ENCODE peak calls at places on chromosome 15, in four cellular contexts. C is heart left ventricle, V is psoas muscle, G is A549. D is an unnamed sample.
A peak's percentile ranks its signal among the peaks of the same experiment; 100 is the strongest.

GRCh38 chr15:68427366-68427765 is 4.6 kb downstream of the ITGA11 start:
- DNase-seq in C (no peak), G (no peak), V (no peak), D (no peak)

GRCh38 chr15:67501836-67502461 is 19.0 kb upstream of the C15orf61 start:
- DNase-seq in V (no peak), C (no peak), G (no peak), D (no peak)

GRCh38 chr15:26630857-26631256 is 142.0 kb downstream of the GABRB3 start:
- DNase-seq in V (no peak), C (no peak), G (no peak), D (no peak)

GRCh38 chr15:90165659-90166489 is 35.3 kb upstream of the SEMA4B start:
- DNase-seq in G (peak; percentile 95), C (peak; percentile 61), V (peak; percentile 57), D (peak; percentile 92)

GRCh38 chr15:59119625-59120024 is 14.7 kb downstream of the CCNB2 start:
- DNase-seq in G (no peak), C (no peak), V (no peak), D (no peak)

GRCh38 chr15:69813881-69814280 is 283.8 kb downstream of the TLE3 start:
- DNase-seq in C (no peak), V (no peak), G (no peak), D (no peak)

GRCh38 chr15:57640935-57641682 is 49.4 kb downstream of the MYZAP start:
- DNase-seq in V (no peak), G (peak; percentile 63), C (no peak), D (no peak)

GRCh38 chr15:57364282-57365007 is 11.9 kb upstream of the CGNL1 start:
- DNase-seq in V (no peak), C (no peak), G (no peak), D (no peak)

GRCh38 chr15:81760686-81761085 is 285.1 kb downstream of the MEX3B start:
- DNase-seq in G (no peak), C (no peak), V (no peak), D (peak; percentile 22)

GRCh38 chr15:43346305-43346704 is 15.9 kb upstream of the LCMT2 start:
- DNase-seq in G (no peak), C (no peak), V (no peak), D (no peak)

GRCh38 chr15:35827156-35827555 is 281.2 kb upstream of the DPH6 start:
- DNase-seq in G (no peak), C (no peak), V (no peak), D (no peak)

GRCh38 chr15:71083349-71083748 is 31.9 kb upstream of the THSD4 start:
- DNase-seq in C (peak; percentile 48), G (no peak), V (no peak), D (no peak)

GRCh38 chr15:89430530-89431341 is 65.6 kb downstream of the RHCG start:
- DNase-seq in G (peak; percentile 96), C (peak; percentile 87), V (peak; percentile 84), D (peak; percentile 87)

GRCh38 chr15:87954783-87955182 is 301.8 kb downstream of the NTRK3 start:
- DNase-seq in C (no peak), V (no peak), G (no peak), D (no peak)

GRCh38 chr15:84598250-84598649 is 2.6 kb upstream of the ZSCAN2 start:
- DNase-seq in V (no peak), C (no peak), G (no peak), D (no peak)

GRCh38 chr15:98916826-98917225 is 90.8 kb downstream of the PGPEP1L start:
- DNase-seq in G (no peak), C (no peak), V (no peak), D (no peak)

GRCh38 chr15:37058316-37058985 is 41.9 kb downstream of the MEIS2 start:
- DNase-seq in C (no peak), V (no peak), G (no peak), D (no peak)

GRCh38 chr15:62110000-62110851 is 43.4 kb downstream of the C2CD4A start:
- DNase-seq in G (peak; percentile 42), V (no peak), C (no peak), D (no peak)

GRCh38 chr15:66750609-66751008 is 48.6 kb downstream of the SMAD6 start:
- DNase-seq in C (no peak), V (no peak), G (no peak), D (no peak)

GRCh38 chr15:52006702-52007340 is 12.2 kb upstream of the MAPK6 start:
- DNase-seq in C (no peak), V (no peak), G (no peak), D (no peak)

GRCh38 chr15:27086146-27086545 is 115.2 kb downstream of the GABRG3 start:
- DNase-seq in C (no peak), V (no peak), G (no peak), D (no peak)

GRCh38 chr15:69357773-69358765 is 56.1 kb upstream of the KIF23 start:
- DNase-seq in C (no peak), G (no peak), V (peak; percentile 11), D (peak; percentile 32)

GRCh38 chr15:90624278-90624930 is 92.7 kb upstream of the BLM start:
- DNase-seq in G (no peak), V (no peak), C (no peak), D (no peak)

GRCh38 chr15:65110676-65111292 is 4.2 kb downstream of the UBAP1L start:
- DNase-seq in V (no peak), C (no peak), G (no peak), D (no peak)

GRCh38 chr15:70099167-70099965 is 1.6 kb upstream of the TLE3 start:
- DNase-seq in V (peak; percentile 100), G (peak; percentile 100), C (peak; percentile 100), D (peak; percentile 100)

GRCh38 chr15:67120839-67121540 is 55.6 kb downstream of the SMAD3 start:
- DNase-seq in G (peak; percentile 87), C (peak; percentile 91), V (peak; percentile 91), D (peak; percentile 76)

GRCh38 chr15:58669108-58669507 is 80.4 kb downstream of the ADAM10 start:
- DNase-seq in V (no peak), C (no peak), G (no peak), D (no peak)

GRCh38 chr15:23866832-23867231 is 179.7 kb upstream of the NDN start:
- DNase-seq in V (no peak), G (peak; percentile 21), C (no peak), D (no peak)

GRCh38 chr15:66711886-66712285 is 9.8 kb downstream of the SMAD6 start:
- DNase-seq in C (no peak), V (no peak), G (no peak), D (no peak)

GRCh38 chr15:89662893-89663673 is 7.8 kb upstream of the KIF7 start:
- DNase-seq in C (peak; percentile 84), G (no peak), V (peak; percentile 77), D (peak; percentile 36)

GRCh38 chr15:34233614-34234013 is 8.8 kb downstream of the EMC4 start:
- DNase-seq in G (no peak), V (no peak), C (no peak), D (peak; percentile 39)

GRCh38 chr15:70156781-70157261 is 59.1 kb upstream of the TLE3 start:
- DNase-seq in V (peak; percentile 79), C (peak; percentile 56), G (no peak), D (no peak)

GRCh38 chr15:48682949-48683651 is 37.6 kb upstream of the FBN1 start:
- DNase-seq in C (peak; percentile 81), V (peak; percentile 60), G (no peak), D (peak; percentile 51)

GRCh38 chr15:39172380-39173281 is 408.2 kb upstream of the THBS1 start:
- DNase-seq in V (no peak), C (peak; percentile 27), G (no peak), D (no peak)

GRCh38 chr15:53536479-53537120 is 222.9 kb downstream of the WDR72 start:
- DNase-seq in G (no peak), V (no peak), C (no peak), D (no peak)

GRCh38 chr15:100308222-100309007 is 33.4 kb downstream of the ADAMTS17 start:
- DNase-seq in V (peak; percentile 42), G (no peak), C (peak; percentile 43), D (no peak)

GRCh38 chr15:85615930-85616329 is 178.8 kb downstream of the KLHL25 start:
- DNase-seq in G (peak; percentile 50), C (no peak), V (no peak), D (no peak)

GRCh38 chr15:40328711-40329240 is 5.3 kb downstream of the INAFM2 start:
- DNase-seq in G (no peak), C (no peak), V (no peak), D (no peak)
- H3K27ac ChIP-seq in G (no peak overlapping the region), C (no peak overlapping the region), V (no peak overlapping the region), D (no peak overlapping the region)

DNA sequence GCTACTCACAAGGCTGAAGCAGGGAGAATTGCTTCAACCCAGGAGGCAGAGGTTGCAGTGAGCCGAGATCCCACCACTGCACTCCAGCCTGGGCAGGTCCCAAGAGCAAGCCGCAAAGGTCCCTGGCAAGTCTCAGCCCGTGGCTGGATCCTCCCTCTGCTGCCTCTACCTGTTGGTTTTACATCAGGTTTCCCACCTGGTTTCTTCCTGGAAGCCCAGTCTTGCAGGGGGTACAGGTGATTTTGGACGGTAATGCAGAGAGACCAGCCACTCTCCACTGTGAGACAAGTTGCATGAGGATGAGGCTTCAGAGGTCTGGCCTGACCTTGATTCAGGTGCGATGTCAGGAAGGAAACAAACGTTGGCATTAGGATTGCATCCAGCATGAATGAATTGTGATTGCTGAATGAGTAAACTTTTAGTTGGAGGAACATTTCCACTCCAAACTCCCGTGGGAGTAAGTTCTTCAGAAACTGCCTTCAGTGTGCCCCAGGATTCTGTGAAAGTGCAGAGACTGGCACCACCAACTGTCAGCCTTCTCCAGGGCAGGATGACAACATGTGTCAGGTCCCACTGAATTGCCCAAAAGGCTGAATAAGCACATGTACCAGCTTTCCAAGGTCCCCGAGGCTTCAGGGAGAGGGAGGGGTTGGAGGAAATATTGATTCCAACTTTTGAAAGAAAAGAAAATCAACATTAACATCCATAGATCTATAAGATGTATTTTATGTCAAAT is 189.4 kb downstream of the TJP1 start:
- DNase-seq in V (no peak), C (no peak), G (no peak), D (no peak)
- H3K4me3 ChIP-seq in V (no peak overlapping the region), C (no peak overlapping the region), G (no peak overlapping the region), D (no peak overlapping the region)

GRCh38 chr15:56211064-56211463 is 32.6 kb downstream of the RFX7 start:
- DNase-seq in C (no peak), G (no peak), V (no peak), D (no peak)

GRCh38 chr15:56207711-56208110 is 36.0 kb downstream of the RFX7 start:
- DNase-seq in V (no peak), G (no peak), C (no peak), D (no peak)

GRCh38 chr15:56208185-56208584 is 35.5 kb downstream of the RFX7 start:
- DNase-seq in G (no peak), C (no peak), V (no peak), D (no peak)

GRCh38 chr15:56207092-56207491 is 36.6 kb downstream of the RFX7 start:
- DNase-seq in V (no peak), C (no peak), G (no peak), D (no peak)

DNA sequence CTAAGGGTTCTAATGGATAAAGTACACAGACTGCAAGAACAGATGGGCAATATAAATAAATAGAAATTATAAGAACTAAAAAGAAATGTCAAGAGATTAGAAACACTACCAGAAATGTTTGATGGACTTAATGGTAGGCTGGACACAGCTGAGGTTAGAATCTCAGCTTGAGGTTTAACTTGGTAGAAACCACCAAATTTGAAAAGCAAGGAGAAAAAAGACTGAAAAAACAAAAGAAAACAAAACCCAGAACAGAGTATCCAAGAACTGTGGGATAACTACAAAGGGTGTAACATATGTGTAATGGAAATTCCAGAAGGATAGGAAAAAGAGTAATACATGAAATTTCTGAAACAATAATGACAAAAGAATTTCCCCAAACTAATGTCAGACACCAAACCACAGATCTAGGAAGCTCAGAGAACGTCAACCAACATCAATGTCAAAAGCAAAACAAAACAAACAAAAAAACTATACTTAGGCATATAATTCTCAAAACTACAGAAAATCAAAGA is 35.0 kb downstream of the RFX7 start:
- DNase-seq in C (no peak), V (no peak), G (no peak), D (no peak)
- H3K27ac ChIP-seq in C (no peak overlapping the region), V (no peak overlapping the region), G (no peak overlapping the region), D (no peak overlapping the region)

GRCh38 chr15:45589296-45589695 is 2.1 kb downstream of the BLOC1S6 start:
- DNase-seq in V (no peak), C (no peak), G (no peak), D (no peak)
- H3K4me3 ChIP-seq in V (peak overlapping the region; percentile 95), C (no peak overlapping the region), G (no peak overlapping the region), D (no peak overlapping the region)